ENCODE peak calls at places on chromosome 20, in four cellular contexts. One of them, this sample, is unnamed.

GRCh38 chr20:23039885-23040508 is 4.9 kb downstream of the SSTR4 start:
- DNase-seq in upper lobe of right lung: no peak
- DNase-seq in fibroblast of the aortic adventitia: no peak
- DNase-seq in left lobe of liver: no peak
- DNase-seq in this sample: no peak

GRCh38 chr20:53914861-53915458 is 155.4 kb downstream of the BCAS1 start:
- DNase-seq in upper lobe of right lung: no peak
- DNase-seq in left lobe of liver: no peak
- DNase-seq in fibroblast of the aortic adventitia: no peak
- DNase-seq in this sample: peak

GRCh38 chr20:50673146-50673830 is 18.1 kb downstream of the RIPOR3 start:
- DNase-seq in left lobe of liver: no peak
- DNase-seq in upper lobe of right lung: no peak
- DNase-seq in fibroblast of the aortic adventitia: no peak
- DNase-seq in this sample: peak

GRCh38 chr20:21826946-21827345 is 121.5 kb downstream of the PAX1 start:
- DNase-seq in upper lobe of right lung: no peak
- DNase-seq in fibroblast of the aortic adventitia: no peak
- DNase-seq in left lobe of liver: no peak
- DNase-seq in this sample: no peak

GRCh38 chr20:31908016-31908415 is 37.6 kb downstream of the TTLL9 start:
- DNase-seq in upper lobe of right lung: peak
- DNase-seq in fibroblast of the aortic adventitia: no peak
- DNase-seq in left lobe of liver: no peak
- DNase-seq in this sample: no peak

GRCh38 chr20:31719644-31720485 is 2.8 kb downstream of the BCL2L1 start:
- DNase-seq in fibroblast of the aortic adventitia: peak
- DNase-seq in left lobe of liver: peak
- DNase-seq in upper lobe of right lung: no peak
- DNase-seq in this sample: no peak

GRCh38 chr20:63032861-63033634 is 26.3 kb upstream of the BHLHE23 start:
- DNase-seq in upper lobe of right lung: peak
- DNase-seq in fibroblast of the aortic adventitia: no peak
- DNase-seq in left lobe of liver: no peak
- DNase-seq in this sample: no peak

GRCh38 chr20:36243726-36244125 is 7.4 kb downstream of the AAR2 start:
- DNase-seq in left lobe of liver: no peak
- DNase-seq in upper lobe of right lung: no peak
- DNase-seq in fibroblast of the aortic adventitia: no peak
- DNase-seq in this sample: peak

GRCh38 chr20:37968726-37969401 is 64.4 kb downstream of the TTI1 start:
- DNase-seq in fibroblast of the aortic adventitia: no peak
- DNase-seq in left lobe of liver: peak
- DNase-seq in upper lobe of right lung: no peak
- DNase-seq in this sample: peak

GRCh38 chr20:61166324-61166723 is 85.7 kb upstream of the CDH4 start:
- DNase-seq in upper lobe of right lung: no peak
- DNase-seq in fibroblast of the aortic adventitia: peak
- DNase-seq in left lobe of liver: no peak
- DNase-seq in this sample: no peak

GRCh38 chr20:50758469-50758868 is 27.1 kb downstream of the PARD6B start:
- DNase-seq in upper lobe of right lung: no peak
- DNase-seq in fibroblast of the aortic adventitia: peak
- DNase-seq in left lobe of liver: no peak
- DNase-seq in this sample: no peak

GRCh38 chr20:32497589-32498224 is 87.4 kb downstream of the NOL4L start:
- DNase-seq in fibroblast of the aortic adventitia: no peak
- DNase-seq in upper lobe of right lung: peak
- DNase-seq in left lobe of liver: no peak
- DNase-seq in this sample: peak

GRCh38 chr20:21613512-21613911 is 92.0 kb upstream of the PAX1 start:
- DNase-seq in fibroblast of the aortic adventitia: no peak
- DNase-seq in left lobe of liver: peak
- DNase-seq in upper lobe of right lung: no peak
- DNase-seq in this sample: peak

GRCh38 chr20:43936371-43936770 is 21.7 kb downstream of the TOX2 start:
- DNase-seq in left lobe of liver: no peak
- DNase-seq in upper lobe of right lung: no peak
- DNase-seq in fibroblast of the aortic adventitia: peak
- DNase-seq in this sample: no peak

GRCh38 chr20:3763691-3764601 is 3.6 kb downstream of the ADISSP start:
- DNase-seq in upper lobe of right lung: no peak
- DNase-seq in fibroblast of the aortic adventitia: no peak
- DNase-seq in left lobe of liver: no peak
- DNase-seq in this sample: no peak

GRCh38 chr20:52234302-52235045 is 42.9 kb upstream of the ZFP64 start:
- DNase-seq in left lobe of liver: no peak
- DNase-seq in fibroblast of the aortic adventitia: no peak
- DNase-seq in upper lobe of right lung: no peak
- DNase-seq in this sample: no peak

This sample was measured in NCI-H82.